ENCODE peak calls at places on chromosomes 16 and 17, in six cellular contexts. U is SK-N-SH, K is H1, L is K562, D is HepG2, H is GM12878. J is an unnamed sample.
A peak's percentile ranks its signal among the peaks of the same experiment; 100 is the strongest.

GRCh38 chr16:67395458-67396158 is 2.3 kb upstream of the TPPP3 start:
- DNase-seq in U (no peak), K (no peak), L (no peak), D (no peak), H (no peak), J (no peak)

GRCh38 chr17:29784661-29785060 is 145.4 kb downstream of the SSH2 start:
- DNase-seq in U (no peak), K (no peak), L (no peak), D (no peak), H (no peak), J (no peak)

GRCh38 chr16:57371494-57372371 is 557 bp upstream of the CX3CL1 start:
- DNase-seq in U (no peak), K (no peak), L (no peak), D (no peak), H (no peak), J (no peak)

GRCh38 chr17:13601776-13602551 is at the start of gene HS3ST3A1:
- DNase-seq in U (peak; percentile 73), K (peak; percentile 89), L (peak; percentile 80), D (no peak), H (no peak), J (no peak)

GRCh38 chr16:85844786-85845185 is 45.3 kb downstream of the COX4I1 start:
- DNase-seq in U (no peak), K (no peak), L (no peak), D (peak; percentile 29), H (no peak), J (no peak)

GRCh38 chr16:24851700-24852099 is 5.9 kb downstream of the SLC5A11 start:
- DNase-seq in U (no peak), K (no peak), L (no peak), D (no peak), H (no peak), J (no peak)

GRCh38 chr16:48862087-48862532 is 252.1 kb upstream of the N4BP1 start:
- DNase-seq in U (no peak), K (peak; percentile 46), L (no peak), D (no peak), H (no peak), J (no peak)

GRCh38 chr17:10022416-10022815 is 117.3 kb upstream of the RCVRN start:
- DNase-seq in U (no peak), K (no peak), L (no peak), D (no peak), H (no peak), J (no peak)

GRCh38 chr17:3685174-3685812 is 10.7 kb downstream of the P2RX5 start:
- DNase-seq in U (no peak), K (peak; percentile 41), L (no peak), D (no peak), H (no peak), J (no peak)

GRCh38 chr16:4868046-4868445 is 20.8 kb downstream of the UBN1 start:
- DNase-seq in U (no peak), K (no peak), L (no peak), D (no peak), H (no peak), J (no peak)

GRCh38 chr16:86403541-86404163 is 106.7 kb upstream of the FOXF1 start:
- DNase-seq in U (no peak), K (no peak), L (no peak), D (no peak), H (no peak), J (no peak)

GRCh38 chr17:43615330-43615729 is 46.4 kb downstream of the MEOX1 start:
- DNase-seq in U (no peak), K (no peak), L (no peak), D (no peak), H (no peak), J (no peak)

GRCh38 chr17:9023389-9024210 is 2.3 kb downstream of the NTN1 start:
- DNase-seq in U (no peak), K (peak; percentile 58), L (no peak), D (no peak), H (no peak), J (no peak)

GRCh38 chr17:68910256-68910705 is 44.9 kb downstream of the ABCA8 start:
- DNase-seq in U (no peak), K (no peak), L (no peak), D (no peak), H (no peak), J (no peak)

GRCh38 chr16:19601083-19601976 is 45.8 kb downstream of the VPS35L start:
- DNase-seq in U (peak; percentile 47), K (peak; percentile 56), L (peak; percentile 44), D (peak; percentile 47), H (no peak), J (peak; percentile 56)

GRCh38 chr16:24010440-24011089 is 174.8 kb downstream of the PRKCB start:
- DNase-seq in U (peak; percentile 65), K (peak; percentile 80), L (peak; percentile 77), D (peak; percentile 79), H (peak; percentile 60), J (peak; percentile 88)

GRCh38 chr17:45848868-45849535 is 4.3 kb downstream of the SPPL2C start:
- DNase-seq in U (peak; percentile 92), K (no peak), L (no peak), D (no peak), H (no peak), J (no peak)

GRCh38 chr17:79041041-79041570 is 17.1 kb downstream of the C1QTNF1 start:
- DNase-seq in U (no peak), K (no peak), L (no peak), D (no peak), H (no peak), J (no peak)

GRCh38 chr16:87954826-87955225 is 3.6 kb downstream of the BANP start:
- DNase-seq in U (no peak), K (no peak), L (no peak), D (no peak), H (no peak), J (no peak)

GRCh38 chr16:69131167-69131748 is 1.1 kb downstream of the CHTF8 start:
- DNase-seq in U (peak; percentile 76), K (no peak), L (peak; percentile 83), D (no peak), H (no peak), J (peak; percentile 24)

GRCh38 chr16:1651509-1652342 is 26.4 kb upstream of the JPT2 start:
- DNase-seq in U (peak; percentile 42), K (no peak), L (no peak), D (no peak), H (no peak), J (peak; percentile 29)

GRCh38 chr17:60526726-60527125 is 684 bp upstream of the APPBP2 start:
- DNase-seq in U (peak; percentile 32), K (no peak), L (no peak), D (no peak), H (no peak), J (peak; percentile 18)

GRCh38 chr17:41107941-41108445 is 2.8 kb downstream of the KRTAP4-9 start:
- DNase-seq in U (no peak), K (no peak), L (no peak), D (no peak), H (no peak), J (no peak)

GRCh38 chr17:81529437-81529803 is 1.2 kb downstream of the FSCN2 start:
- DNase-seq in U (no peak), K (no peak), L (no peak), D (no peak), H (no peak), J (no peak)
- TF ChIP-seq JUND in U (no peak), K (no peak), L (no peak), D (no peak), H (no peak), J (no peak)

GRCh38 chr17:17426184-17426583 is 50.6 kb upstream of the MED9 start:
- DNase-seq in U (no peak), K (no peak), L (no peak), D (no peak), H (no peak), J (no peak)

GRCh38 chr17:17425005-17425404 is 51.8 kb upstream of the MED9 start:
- DNase-seq in U (no peak), K (no peak), L (no peak), D (no peak), H (no peak), J (no peak)

GRCh38 chr17:17424552-17424951 is 52.2 kb upstream of the MED9 start:
- DNase-seq in U (no peak), K (no peak), L (no peak), D (no peak), H (no peak), J (no peak)

GRCh38 chr17:17423656-17424055 is 53.1 kb upstream of the MED9 start:
- DNase-seq in U (no peak), K (no peak), L (no peak), D (no peak), H (no peak), J (no peak)

GRCh38 chr17:17425591-17425990 is 51.2 kb upstream of the MED9 start:
- DNase-seq in U (no peak), K (no peak), L (no peak), D (no peak), H (no peak), J (no peak)
- TF ChIP-seq JUND in U (no peak), K (no peak), L (no peak), D (no peak), H (no peak), J (no peak)

DNA sequence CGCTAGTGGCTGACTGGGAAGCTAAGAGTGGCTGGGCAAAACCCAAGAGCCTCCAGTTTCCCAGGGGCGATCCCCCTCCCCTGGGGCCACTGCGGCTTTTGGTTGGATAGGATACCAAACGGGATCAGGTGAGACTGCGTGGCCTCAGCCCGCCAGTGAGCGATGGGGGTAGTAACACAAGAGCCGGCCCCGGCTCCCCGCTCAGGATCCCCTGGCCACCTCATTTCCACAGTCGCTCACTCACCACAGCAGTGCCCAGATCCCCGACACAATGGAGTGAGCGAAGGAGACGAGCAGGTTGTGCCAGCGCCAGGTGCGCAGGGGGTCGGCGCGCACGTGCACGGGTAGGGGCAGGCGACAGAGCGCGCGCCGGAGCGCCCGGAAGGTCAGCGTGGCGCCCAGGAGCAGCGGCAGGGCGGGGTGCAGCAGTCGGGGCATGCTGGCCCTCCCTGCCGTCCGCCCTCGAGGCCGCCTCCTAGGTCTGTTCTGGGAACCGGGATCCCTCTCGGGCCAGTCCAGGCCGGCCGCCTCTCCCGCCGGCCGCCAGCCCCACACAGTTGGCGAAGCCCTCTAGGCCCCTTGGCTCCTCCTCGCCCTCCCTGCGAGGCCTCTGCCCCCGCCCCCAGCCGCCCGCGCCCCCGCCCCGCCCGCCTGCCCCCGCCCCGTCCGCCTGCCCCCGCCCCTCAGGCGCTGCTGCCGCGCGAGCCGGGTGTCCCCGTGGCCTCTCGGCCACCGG is at the start of gene TLCD1:
- DNase-seq in U (peak; percentile 92), K (peak; percentile 88), L (peak; percentile 94), D (peak; percentile 68), H (no peak), J (peak; percentile 88)
- TF ChIP-seq JUND in U (peak; percentile 18), K (no peak), L (no peak), D (peak; percentile 68), H (no peak), J (no peak)

GRCh38 chr16:72935896-72936295 is 112.0 kb downstream of the ZFHX3 start:
- DNase-seq in U (no peak), K (no peak), L (no peak), D (no peak), H (no peak), J (no peak)
- TF ChIP-seq JUND in U (no peak), K (no peak), L (no peak), D (no peak), H (no peak), J (no peak)

DNA sequence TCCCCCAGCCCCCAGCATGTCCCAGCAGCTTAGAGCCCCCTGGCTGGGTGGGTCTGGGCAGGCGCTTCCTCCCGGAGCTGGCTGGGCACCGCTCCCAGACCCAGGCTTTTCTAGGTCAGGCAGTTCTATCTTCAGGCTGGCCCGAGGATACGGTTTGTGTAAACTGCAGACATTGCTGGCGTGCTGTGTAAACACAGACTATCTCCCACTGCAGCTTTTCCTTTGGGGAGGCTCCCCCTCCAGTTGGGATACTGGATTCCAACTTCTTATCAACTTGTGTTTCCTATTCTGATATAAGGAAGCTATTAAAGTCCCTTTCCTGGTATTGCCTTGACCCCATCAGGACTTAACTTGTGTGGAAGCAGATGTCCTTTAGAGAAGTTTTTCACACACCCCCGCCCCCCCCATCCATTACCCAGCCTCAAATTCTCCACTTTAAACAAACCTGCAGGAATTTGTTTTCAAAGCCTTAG is 18.3 kb upstream of the GNA13 start:
- DNase-seq in U (peak; percentile 91), K (no peak), L (peak; percentile 42), D (peak; percentile 60), H (no peak), J (no peak)
- TF ChIP-seq JUND in U (no peak), K (no peak), L (no peak), D (no peak), H (no peak), J (no peak)

J was measured in T47D.